ENCODE peak calls at places on chromosome 3, in five cellular contexts. E is DND-41; Z is CD8-positive, alpha-beta memory T cell; P is uterus; Y is thoracic aorta. Q is an unnamed sample.

GRCh38 chr3:45938043-45938435 is 5.2 kb upstream of the CXCR6 start:
- DNase-seq in E (no peak), Z (no peak), P (no peak), Y (no peak), Q (no peak)

GRCh38 chr3:48155122-48155521 is 33.1 kb downstream of the CDC25A start:
- DNase-seq in E (no peak), Z (no peak), P (no peak), Y (no peak), Q (no peak)

GRCh38 chr3:123728014-123728413 is 143.2 kb upstream of the HACD2 start:
- DNase-seq in E (no peak), Z (no peak), P (no peak), Y (no peak), Q (no peak)

GRCh38 chr3:168812234-168812633 is 716.5 kb upstream of the GOLIM4 start:
- DNase-seq in E (no peak), Z (no peak), P (no peak), Y (no peak), Q (no peak)

GRCh38 chr3:7382293-7383033 is 521.5 kb downstream of the GRM7 start:
- DNase-seq in E (no peak), Z (no peak), P (no peak), Y (no peak), Q (no peak)

GRCh38 chr3:139122221-139122581 is 77.5 kb upstream of the PRR23C start:
- DNase-seq in E (no peak), Z (no peak), P (no peak), Y (no peak), Q (no peak)

GRCh38 chr3:197394464-197395321 is 96.3 kb upstream of the DLG1 start:
- DNase-seq in E (no peak), Z (peak; percentile 20), P (peak; percentile 61), Y (peak; percentile 35), Q (peak; percentile 64)

GRCh38 chr3:11077466-11077865 is 76.8 kb upstream of the HRH1 start:
- DNase-seq in E (no peak), Z (no peak), P (no peak), Y (no peak), Q (no peak)

GRCh38 chr3:125054436-125055164 is 1.2 kb downstream of the HEG1 start:
- DNase-seq in E (peak; percentile 28), Z (no peak), P (no peak), Y (no peak), Q (no peak)

GRCh38 chr3:82496890-82497560 is 735.6 kb upstream of the GBE1 start:
- DNase-seq in E (no peak), Z (no peak), P (no peak), Y (no peak), Q (no peak)

GRCh38 chr3:184176377-184177330 is 2.0 kb downstream of the AP2M1 start:
- DNase-seq in E (peak; percentile 24), Z (no peak), P (peak; percentile 69), Y (peak; percentile 57), Q (peak; percentile 56)

GRCh38 chr3:42773409-42773751 is 327 bp upstream of the CCDC13 start:
- DNase-seq in E (no peak), Z (no peak), P (no peak), Y (no peak), Q (no peak)
- H3K27ac ChIP-seq in E (no peak overlapping the region), Z (no peak overlapping the region), P (peak overlapping the region; percentile 33), Y (peak overlapping the region; percentile 41), Q (peak overlapping the region; percentile 75)

GRCh38 chr3:38992117-38992779 is 59.5 kb downstream of the SCN11A start:
- DNase-seq in E (no peak), Z (no peak), P (no peak), Y (no peak), Q (no peak)
- H3K4me3 ChIP-seq in E (no peak overlapping the region), Z (no peak overlapping the region), P (no peak overlapping the region), Y (no peak overlapping the region), Q (no peak overlapping the region)

GRCh38 chr3:16066975-16067374 is 107.5 kb upstream of the GALNT15 start:
- DNase-seq in E (no peak), Z (no peak), P (no peak), Y (no peak), Q (no peak)

GRCh38 chr3:16070707-16071106 is 103.8 kb upstream of the GALNT15 start:
- DNase-seq in E (no peak), Z (no peak), P (no peak), Y (no peak), Q (no peak)

GRCh38 chr3:16066545-16066944 is 107.9 kb upstream of the GALNT15 start:
- DNase-seq in E (no peak), Z (no peak), P (no peak), Y (no peak), Q (no peak)

GRCh38 chr3:16069149-16069922 is 105.1 kb upstream of the GALNT15 start:
- DNase-seq in E (no peak), Z (no peak), P (no peak), Y (no peak), Q (no peak)

DNA sequence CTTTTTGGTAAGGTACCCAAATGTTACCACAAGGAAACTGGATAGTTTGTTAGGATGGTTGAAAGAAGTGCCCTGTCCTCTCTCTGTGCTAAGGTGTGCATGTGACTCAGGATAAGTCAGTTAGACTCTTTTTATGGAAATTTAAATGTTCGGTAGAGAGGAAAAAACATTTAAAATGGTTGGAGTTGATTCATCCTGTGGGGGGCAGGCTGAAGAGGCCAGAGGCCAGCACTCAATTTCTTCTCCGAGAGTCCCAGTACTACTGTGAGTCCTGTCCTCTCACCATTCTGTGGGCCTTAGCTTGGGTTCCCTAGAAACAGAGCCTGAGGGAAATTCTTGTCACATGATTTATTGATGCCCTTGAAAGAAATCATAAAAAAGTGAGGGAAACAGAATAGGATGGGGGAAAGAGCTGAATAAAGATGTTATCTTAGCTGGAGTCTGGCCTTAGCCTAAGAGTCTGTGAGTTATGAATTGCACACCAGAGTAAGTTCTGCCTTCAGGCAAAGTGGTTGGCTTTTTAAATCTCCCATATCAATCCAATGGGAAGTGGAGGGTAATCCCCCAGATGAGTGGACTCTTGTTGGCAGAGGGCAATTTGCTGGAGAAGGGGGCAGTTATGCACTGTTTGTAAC is 106.5 kb upstream of the GALNT15 start:
- DNase-seq in E (no peak), Z (no peak), P (no peak), Y (no peak), Q (no peak)
- H3K27ac ChIP-seq in E (no peak overlapping the region), Z (no peak overlapping the region), P (peak overlapping the region; percentile 78), Y (no peak overlapping the region), Q (no peak overlapping the region)

GRCh38 chr3:114216186-114216970 is 21.0 kb downstream of the ZNF80 start:
- DNase-seq in E (no peak), Z (no peak), P (no peak), Y (no peak), Q (no peak)
- H3K4me3 ChIP-seq in E (no peak overlapping the region), Z (peak overlapping the region; percentile 13), P (no peak overlapping the region), Y (no peak overlapping the region), Q (no peak overlapping the region)

GRCh38 chr3:17515445-17516227 is 226.8 kb downstream of the TBC1D5 start:
- DNase-seq in E (no peak), Z (no peak), P (no peak), Y (no peak), Q (no peak)
- H3K27ac ChIP-seq in E (no peak overlapping the region), Z (no peak overlapping the region), P (no peak overlapping the region), Y (no peak overlapping the region), Q (no peak overlapping the region)

Q was measured in left ventricle myocardium inferior.